ENCODE peak calls at places on chromosomes 4 and X, in nine cellular contexts. One of them, this sample, is unnamed. For H3K4me1, the result is how much of the 10 kb centered on the place peaks cover.

GRCh38 chr4:4549534-4549933 is 7.7 kb upstream of the STX18 start:
- DNase-seq in transverse colon: no peak
- DNase-seq in tibial artery: no peak
- DNase-seq in cardiac muscle cell: no peak
- DNase-seq in HCT116: no peak
- DNase-seq in upper lobe of right lung: no peak
- DNase-seq in mesendoderm: no peak
- DNase-seq in neuronal stem cell: no peak
- DNase-seq in uterus: no peak
- DNase-seq in this sample: no peak

GRCh38 chr4:150297861-150298474 is 219.7 kb downstream of the DCLK2 start:
- DNase-seq in transverse colon: peak
- DNase-seq in tibial artery: no peak
- DNase-seq in cardiac muscle cell: peak
- DNase-seq in HCT116: peak
- DNase-seq in upper lobe of right lung: no peak
- DNase-seq in mesendoderm: peak
- DNase-seq in neuronal stem cell: peak
- DNase-seq in uterus: no peak
- DNase-seq in this sample: no peak

GRCh38 chr4:41024556-41025491 is 189.5 kb downstream of the APBB2 start:
- DNase-seq in transverse colon: no peak
- DNase-seq in tibial artery: no peak
- DNase-seq in cardiac muscle cell: no peak
- DNase-seq in HCT116: peak
- DNase-seq in upper lobe of right lung: no peak
- DNase-seq in mesendoderm: peak
- DNase-seq in neuronal stem cell: peak
- DNase-seq in uterus: no peak
- DNase-seq in this sample: no peak

GRCh38 chrX:80550722-80551121 is 130.5 kb downstream of the TENT5D start:
- DNase-seq in transverse colon: no peak
- DNase-seq in tibial artery: no peak
- DNase-seq in cardiac muscle cell: peak
- DNase-seq in HCT116: no peak
- DNase-seq in upper lobe of right lung: no peak
- DNase-seq in mesendoderm: peak
- DNase-seq in neuronal stem cell: no peak
- DNase-seq in uterus: no peak
- DNase-seq in this sample: no peak

GRCh38 chr4:39406763-39407583 is at the start of gene KLB:
- DNase-seq in transverse colon: peak
- DNase-seq in tibial artery: no peak
- DNase-seq in cardiac muscle cell: peak
- DNase-seq in HCT116: no peak
- DNase-seq in upper lobe of right lung: no peak
- DNase-seq in mesendoderm: no peak
- DNase-seq in neuronal stem cell: no peak
- DNase-seq in uterus: no peak
- DNase-seq in this sample: no peak

GRCh38 chrX:119622356-119623232 is 16.4 kb upstream of the NKRF start:
- DNase-seq in transverse colon: peak
- DNase-seq in tibial artery: no peak
- DNase-seq in cardiac muscle cell: no peak
- DNase-seq in HCT116: no peak
- DNase-seq in upper lobe of right lung: no peak
- DNase-seq in mesendoderm: no peak
- DNase-seq in neuronal stem cell: no peak
- DNase-seq in uterus: no peak
- DNase-seq in this sample: no peak

GRCh38 chr4:94621491-94622080 is 136.2 kb upstream of the BMPR1B start:
- DNase-seq in transverse colon: no peak
- DNase-seq in tibial artery: no peak
- DNase-seq in cardiac muscle cell: peak
- DNase-seq in HCT116: peak
- DNase-seq in upper lobe of right lung: no peak
- DNase-seq in mesendoderm: peak
- DNase-seq in neuronal stem cell: peak
- DNase-seq in uterus: no peak
- DNase-seq in this sample: no peak

GRCh38 chrX:101415180-101416130 is 7.4 kb downstream of the HNRNPH2 start:
- DNase-seq in transverse colon: no peak
- DNase-seq in tibial artery: no peak
- DNase-seq in cardiac muscle cell: peak
- DNase-seq in HCT116: no peak
- DNase-seq in upper lobe of right lung: no peak
- DNase-seq in mesendoderm: peak
- DNase-seq in neuronal stem cell: peak
- DNase-seq in uterus: peak
- DNase-seq in this sample: no peak

GRCh38 chr4:168386002-168386401 is 67.5 kb upstream of the DDX60 start:
- DNase-seq in transverse colon: no peak
- DNase-seq in tibial artery: no peak
- DNase-seq in cardiac muscle cell: no peak
- DNase-seq in HCT116: no peak
- DNase-seq in upper lobe of right lung: no peak
- DNase-seq in mesendoderm: no peak
- DNase-seq in neuronal stem cell: no peak
- DNase-seq in uterus: no peak
- DNase-seq in this sample: no peak

GRCh38 chr4:156946508-156947197 is 24.9 kb downstream of the PDGFC start:
- DNase-seq in transverse colon: no peak
- DNase-seq in tibial artery: no peak
- DNase-seq in cardiac muscle cell: no peak
- DNase-seq in HCT116: peak
- DNase-seq in upper lobe of right lung: no peak
- DNase-seq in mesendoderm: peak
- DNase-seq in neuronal stem cell: no peak
- DNase-seq in uterus: peak
- DNase-seq in this sample: no peak

GRCh38 chr4:2785613-2786012 is 7.3 kb upstream of the SH3BP2 start:
- DNase-seq in transverse colon: no peak
- DNase-seq in tibial artery: peak
- DNase-seq in cardiac muscle cell: no peak
- DNase-seq in HCT116: no peak
- DNase-seq in upper lobe of right lung: no peak
- DNase-seq in mesendoderm: no peak
- DNase-seq in neuronal stem cell: no peak
- DNase-seq in uterus: no peak
- DNase-seq in this sample: no peak

GRCh38 chr4:173735055-173735454 is 205.0 kb upstream of the HAND2 start:
- DNase-seq in transverse colon: no peak
- DNase-seq in tibial artery: no peak
- DNase-seq in cardiac muscle cell: no peak
- DNase-seq in HCT116: no peak
- DNase-seq in upper lobe of right lung: no peak
- DNase-seq in mesendoderm: no peak
- DNase-seq in neuronal stem cell: no peak
- DNase-seq in uterus: no peak
- DNase-seq in this sample: no peak

GRCh38 chr4:2634014-2634413 is 97.6 kb downstream of the FAM193A start:
- DNase-seq in transverse colon: no peak
- DNase-seq in tibial artery: no peak
- DNase-seq in cardiac muscle cell: peak
- DNase-seq in HCT116: no peak
- DNase-seq in upper lobe of right lung: peak
- DNase-seq in mesendoderm: no peak
- DNase-seq in neuronal stem cell: no peak
- DNase-seq in uterus: no peak
- DNase-seq in this sample: no peak

GRCh38 chr4:176945314-176945713 is 152.6 kb upstream of the VEGFC start:
- DNase-seq in transverse colon: no peak
- DNase-seq in tibial artery: no peak
- DNase-seq in cardiac muscle cell: no peak
- DNase-seq in HCT116: no peak
- DNase-seq in upper lobe of right lung: no peak
- DNase-seq in mesendoderm: no peak
- DNase-seq in neuronal stem cell: no peak
- DNase-seq in uterus: no peak
- DNase-seq in this sample: no peak

GRCh38 chr4:156169011-156169410 is 215.3 kb upstream of the CTSO start:
- DNase-seq in transverse colon: no peak
- DNase-seq in tibial artery: no peak
- DNase-seq in cardiac muscle cell: peak
- DNase-seq in HCT116: peak
- DNase-seq in upper lobe of right lung: no peak
- DNase-seq in mesendoderm: peak
- DNase-seq in neuronal stem cell: peak
- DNase-seq in uterus: peak
- DNase-seq in this sample: no peak

GRCh38 chr4:131302108-131302507 is 1847.0 kb upstream of the PCDH10 start:
- DNase-seq in transverse colon: no peak
- DNase-seq in tibial artery: no peak
- DNase-seq in cardiac muscle cell: no peak
- DNase-seq in HCT116: no peak
- DNase-seq in upper lobe of right lung: no peak
- DNase-seq in mesendoderm: peak
- DNase-seq in neuronal stem cell: no peak
- DNase-seq in uterus: no peak
- DNase-seq in this sample: no peak

GRCh38 chrX:111869639-111870034 is 6.3 kb upstream of the TRPC5OS start:
- DNase-seq in transverse colon: peak
- DNase-seq in tibial artery: no peak
- DNase-seq in cardiac muscle cell: peak
- DNase-seq in HCT116: peak
- DNase-seq in upper lobe of right lung: no peak
- DNase-seq in mesendoderm: peak
- DNase-seq in neuronal stem cell: peak
- DNase-seq in uterus: no peak
- DNase-seq in this sample: no peak

GRCh38 chr4:88613417-88613875 is 21.2 kb downstream of the HERC3 start:
- DNase-seq in transverse colon: no peak
- DNase-seq in tibial artery: no peak
- DNase-seq in cardiac muscle cell: peak
- DNase-seq in HCT116: no peak
- DNase-seq in upper lobe of right lung: no peak
- DNase-seq in mesendoderm: no peak
- DNase-seq in neuronal stem cell: no peak
- DNase-seq in uterus: no peak
- DNase-seq in this sample: no peak

GRCh38 chr4:4388836-4389575 is 2.1 kb downstream of the NSG1 start:
- DNase-seq in transverse colon: no peak
- DNase-seq in tibial artery: no peak
- DNase-seq in cardiac muscle cell: no peak
- DNase-seq in HCT116: no peak
- DNase-seq in upper lobe of right lung: no peak
- DNase-seq in mesendoderm: no peak
- DNase-seq in neuronal stem cell: no peak
- DNase-seq in uterus: no peak
- DNase-seq in this sample: no peak

GRCh38 chrX:65932173-65933084 is 107.5 kb downstream of the VSIG4 start:
- DNase-seq in transverse colon: peak
- DNase-seq in tibial artery: no peak
- DNase-seq in cardiac muscle cell: no peak
- DNase-seq in HCT116: peak
- DNase-seq in upper lobe of right lung: no peak
- DNase-seq in mesendoderm: peak
- DNase-seq in neuronal stem cell: no peak
- DNase-seq in uterus: no peak
- DNase-seq in this sample: no peak
- H3K27ac ChIP-seq in transverse colon: peak
- H3K27ac ChIP-seq in tibial artery: no peak
- H3K27ac ChIP-seq in cardiac muscle cell: no peak
- H3K27ac ChIP-seq in HCT116: peak
- H3K27ac ChIP-seq in upper lobe of right lung: no peak
- H3K27ac ChIP-seq in mesendoderm: no peak
- H3K27ac ChIP-seq in neuronal stem cell: no peak
- H3K27ac ChIP-seq in uterus: no peak
- H3K27ac ChIP-seq in this sample: no peak

GRCh38 chr4:113643505-113643904 is 118.0 kb downstream of the CAMK2D start:
- DNase-seq in transverse colon: no peak
- DNase-seq in tibial artery: no peak
- DNase-seq in cardiac muscle cell: no peak
- DNase-seq in HCT116: no peak
- DNase-seq in upper lobe of right lung: no peak
- DNase-seq in mesendoderm: no peak
- DNase-seq in neuronal stem cell: no peak
- DNase-seq in uterus: no peak
- DNase-seq in this sample: no peak
- H3K4me1 ChIP-seq in transverse colon: under half
- H3K4me1 ChIP-seq in tibial artery: half or more
- H3K4me1 ChIP-seq in cardiac muscle cell: under half
- H3K4me1 ChIP-seq in HCT116: under half
- H3K4me1 ChIP-seq in upper lobe of right lung: under half
- H3K4me1 ChIP-seq in mesendoderm: under half
- H3K4me1 ChIP-seq in neuronal stem cell: under half
- H3K4me1 ChIP-seq in uterus: under half
- H3K4me1 ChIP-seq in this sample: under half

GRCh38 chr4:138329506-138330070 is 87.4 kb upstream of the SLC7A11 start:
- DNase-seq in transverse colon: no peak
- DNase-seq in tibial artery: no peak
- DNase-seq in cardiac muscle cell: no peak
- DNase-seq in HCT116: no peak
- DNase-seq in upper lobe of right lung: no peak
- DNase-seq in mesendoderm: no peak
- DNase-seq in neuronal stem cell: no peak
- DNase-seq in uterus: no peak
- DNase-seq in this sample: no peak
- H3K27ac ChIP-seq in transverse colon: no peak
- H3K27ac ChIP-seq in tibial artery: no peak
- H3K27ac ChIP-seq in cardiac muscle cell: peak
- H3K27ac ChIP-seq in HCT116: no peak
- H3K27ac ChIP-seq in upper lobe of right lung: no peak
- H3K27ac ChIP-seq in mesendoderm: no peak
- H3K27ac ChIP-seq in neuronal stem cell: no peak
- H3K27ac ChIP-seq in uterus: no peak
- H3K27ac ChIP-seq in this sample: no peak

GRCh38 chrX:19744231-19744630 is 143.2 kb downstream of the SH3KBP1 start:
- DNase-seq in transverse colon: no peak
- DNase-seq in tibial artery: no peak
- DNase-seq in cardiac muscle cell: no peak
- DNase-seq in HCT116: no peak
- DNase-seq in upper lobe of right lung: no peak
- DNase-seq in mesendoderm: no peak
- DNase-seq in neuronal stem cell: no peak
- DNase-seq in uterus: no peak
- DNase-seq in this sample: no peak

GRCh38 chrX:19735244-19735643 is 152.2 kb downstream of the SH3KBP1 start:
- DNase-seq in transverse colon: no peak
- DNase-seq in tibial artery: no peak
- DNase-seq in cardiac muscle cell: no peak
- DNase-seq in HCT116: no peak
- DNase-seq in upper lobe of right lung: no peak
- DNase-seq in mesendoderm: no peak
- DNase-seq in neuronal stem cell: no peak
- DNase-seq in uterus: no peak
- DNase-seq in this sample: no peak

GRCh38 chrX:19743386-19743785 is 144.0 kb downstream of the SH3KBP1 start:
- DNase-seq in transverse colon: peak
- DNase-seq in tibial artery: no peak
- DNase-seq in cardiac muscle cell: no peak
- DNase-seq in HCT116: no peak
- DNase-seq in upper lobe of right lung: no peak
- DNase-seq in mesendoderm: no peak
- DNase-seq in neuronal stem cell: no peak
- DNase-seq in uterus: no peak
- DNase-seq in this sample: no peak

GRCh38 chrX:19740744-19741143 is 146.7 kb downstream of the SH3KBP1 start:
- DNase-seq in transverse colon: no peak
- DNase-seq in tibial artery: no peak
- DNase-seq in cardiac muscle cell: no peak
- DNase-seq in HCT116: no peak
- DNase-seq in upper lobe of right lung: no peak
- DNase-seq in mesendoderm: no peak
- DNase-seq in neuronal stem cell: no peak
- DNase-seq in uterus: no peak
- DNase-seq in this sample: no peak

GRCh38 chrX:19739683-19740082 is 147.7 kb downstream of the SH3KBP1 start:
- DNase-seq in transverse colon: peak
- DNase-seq in tibial artery: peak
- DNase-seq in cardiac muscle cell: peak
- DNase-seq in HCT116: peak
- DNase-seq in upper lobe of right lung: peak
- DNase-seq in mesendoderm: peak
- DNase-seq in neuronal stem cell: peak
- DNase-seq in uterus: peak
- DNase-seq in this sample: no peak
- H3K4me1 ChIP-seq in transverse colon: under half
- H3K4me1 ChIP-seq in tibial artery: under half
- H3K4me1 ChIP-seq in cardiac muscle cell: under half
- H3K4me1 ChIP-seq in HCT116: under half
- H3K4me1 ChIP-seq in upper lobe of right lung: under half
- H3K4me1 ChIP-seq in mesendoderm: under half
- H3K4me1 ChIP-seq in neuronal stem cell: under half
- H3K4me1 ChIP-seq in uterus: under half
- H3K4me1 ChIP-seq in this sample: under half